ENCODE peak calls at places on chromosomes 6 and 20, in ten cellular contexts. One of them, this sample, is unnamed.

GRCh38 chr6:52523363-52524207 is 53.3 kb downstream of the TRAM2 start:
- DNase-seq in stomach: no peak
- DNase-seq in tibial nerve: no peak
- DNase-seq in HepG2: no peak
- DNase-seq in transverse colon: no peak
- DNase-seq in sigmoid colon: no peak
- DNase-seq in A549: no peak
- DNase-seq in K562: no peak
- DNase-seq in suprapubic skin: no peak
- DNase-seq in SK-N-SH: no peak
- DNase-seq in this sample: no peak

GRCh38 chr6:126060400-126060799 is 74.1 kb downstream of the TRMT11 start:
- DNase-seq in stomach: no peak
- DNase-seq in tibial nerve: no peak
- DNase-seq in HepG2: peak
- DNase-seq in transverse colon: no peak
- DNase-seq in sigmoid colon: no peak
- DNase-seq in A549: no peak
- DNase-seq in K562: no peak
- DNase-seq in suprapubic skin: no peak
- DNase-seq in SK-N-SH: no peak
- DNase-seq in this sample: no peak

GRCh38 chr6:153081914-153082313 is 49.2 kb downstream of the RGS17 start:
- DNase-seq in stomach: no peak
- DNase-seq in tibial nerve: no peak
- DNase-seq in HepG2: no peak
- DNase-seq in transverse colon: no peak
- DNase-seq in sigmoid colon: no peak
- DNase-seq in A549: no peak
- DNase-seq in K562: no peak
- DNase-seq in suprapubic skin: no peak
- DNase-seq in SK-N-SH: no peak
- DNase-seq in this sample: no peak

GRCh38 chr20:354298-354977 is 7.5 kb downstream of the NRSN2 start:
- DNase-seq in stomach: peak
- DNase-seq in tibial nerve: peak
- DNase-seq in HepG2: peak
- DNase-seq in transverse colon: peak
- DNase-seq in sigmoid colon: peak
- DNase-seq in A549: peak
- DNase-seq in K562: peak
- DNase-seq in suprapubic skin: peak
- DNase-seq in SK-N-SH: peak
- DNase-seq in this sample: peak

GRCh38 chr20:2336471-2336870 is 40.7 kb downstream of the TGM3 start:
- DNase-seq in stomach: no peak
- DNase-seq in tibial nerve: no peak
- DNase-seq in HepG2: no peak
- DNase-seq in transverse colon: no peak
- DNase-seq in sigmoid colon: no peak
- DNase-seq in A549: no peak
- DNase-seq in K562: no peak
- DNase-seq in suprapubic skin: no peak
- DNase-seq in SK-N-SH: no peak
- DNase-seq in this sample: no peak

GRCh38 chr20:58223358-58223941 is 5.0 kb downstream of the ANKRD60 start:
- DNase-seq in stomach: no peak
- DNase-seq in tibial nerve: no peak
- DNase-seq in HepG2: no peak
- DNase-seq in transverse colon: no peak
- DNase-seq in sigmoid colon: peak
- DNase-seq in A549: no peak
- DNase-seq in K562: no peak
- DNase-seq in suprapubic skin: no peak
- DNase-seq in SK-N-SH: no peak
- DNase-seq in this sample: no peak

GRCh38 chr6:169141706-169142705 is 111.6 kb downstream of the THBS2 start:
- DNase-seq in stomach: no peak
- DNase-seq in tibial nerve: no peak
- DNase-seq in HepG2: no peak
- DNase-seq in transverse colon: peak
- DNase-seq in sigmoid colon: peak
- DNase-seq in A549: no peak
- DNase-seq in K562: no peak
- DNase-seq in suprapubic skin: peak
- DNase-seq in SK-N-SH: no peak
- DNase-seq in this sample: no peak

GRCh38 chr6:128155826-128156225 is 255.0 kb upstream of the THEMIS start:
- DNase-seq in stomach: no peak
- DNase-seq in tibial nerve: no peak
- DNase-seq in HepG2: no peak
- DNase-seq in transverse colon: no peak
- DNase-seq in sigmoid colon: no peak
- DNase-seq in A549: no peak
- DNase-seq in K562: no peak
- DNase-seq in suprapubic skin: no peak
- DNase-seq in SK-N-SH: no peak
- DNase-seq in this sample: no peak

GRCh38 chr6:31821301-31822037 is 6.1 kb upstream of the HSPA1B start:
- DNase-seq in stomach: peak
- DNase-seq in tibial nerve: no peak
- DNase-seq in HepG2: no peak
- DNase-seq in transverse colon: peak
- DNase-seq in sigmoid colon: peak
- DNase-seq in A549: peak
- DNase-seq in K562: peak
- DNase-seq in suprapubic skin: peak
- DNase-seq in SK-N-SH: peak
- DNase-seq in this sample: peak

GRCh38 chr6:31820051-31820389 is 4.7 kb downstream of the HSPA1A start:
- DNase-seq in stomach: no peak
- DNase-seq in tibial nerve: no peak
- DNase-seq in HepG2: peak
- DNase-seq in transverse colon: peak
- DNase-seq in sigmoid colon: no peak
- DNase-seq in A549: no peak
- DNase-seq in K562: no peak
- DNase-seq in suprapubic skin: no peak
- DNase-seq in SK-N-SH: no peak
- DNase-seq in this sample: no peak

GRCh38 chr6:31825553-31825952 is 2.0 kb upstream of the HSPA1B start:
- DNase-seq in stomach: no peak
- DNase-seq in tibial nerve: no peak
- DNase-seq in HepG2: no peak
- DNase-seq in transverse colon: no peak
- DNase-seq in sigmoid colon: no peak
- DNase-seq in A549: no peak
- DNase-seq in K562: no peak
- DNase-seq in suprapubic skin: no peak
- DNase-seq in SK-N-SH: no peak
- DNase-seq in this sample: no peak

GRCh38 chr6:31826793-31827285 is 699 bp upstream of the HSPA1B start:
- DNase-seq in stomach: peak
- DNase-seq in tibial nerve: peak
- DNase-seq in HepG2: no peak
- DNase-seq in transverse colon: peak
- DNase-seq in sigmoid colon: peak
- DNase-seq in A549: peak
- DNase-seq in K562: peak
- DNase-seq in suprapubic skin: peak
- DNase-seq in SK-N-SH: no peak
- DNase-seq in this sample: peak

GRCh38 chr6:31822038-31822821 is 5.3 kb upstream of the HSPA1B start:
- DNase-seq in stomach: peak
- DNase-seq in tibial nerve: peak
- DNase-seq in HepG2: peak
- DNase-seq in transverse colon: peak
- DNase-seq in sigmoid colon: peak
- DNase-seq in A549: peak
- DNase-seq in K562: peak
- DNase-seq in suprapubic skin: peak
- DNase-seq in SK-N-SH: peak
- DNase-seq in this sample: peak
- TF ChIP-seq EP300 in stomach: peak
- TF ChIP-seq EP300 in tibial nerve: peak
- TF ChIP-seq EP300 in HepG2: no peak
- TF ChIP-seq EP300 in transverse colon: peak
- TF ChIP-seq EP300 in sigmoid colon: no peak
- TF ChIP-seq EP300 in A549: no peak
- TF ChIP-seq EP300 in K562: peak
- TF ChIP-seq EP300 in suprapubic skin: no peak
- TF ChIP-seq EP300 in SK-N-SH: no peak
- TF ChIP-seq EP300 in this sample: peak

GRCh38 chr6:1797801-1798200 is 188.1 kb downstream of the FOXC1 start:
- DNase-seq in stomach: no peak
- DNase-seq in tibial nerve: no peak
- DNase-seq in HepG2: peak
- DNase-seq in transverse colon: no peak
- DNase-seq in sigmoid colon: no peak
- DNase-seq in A549: no peak
- DNase-seq in K562: no peak
- DNase-seq in suprapubic skin: no peak
- DNase-seq in SK-N-SH: no peak
- DNase-seq in this sample: no peak

GRCh38 chr6:1798965-1799325 is 189.2 kb downstream of the FOXC1 start:
- DNase-seq in stomach: no peak
- DNase-seq in tibial nerve: no peak
- DNase-seq in HepG2: no peak
- DNase-seq in transverse colon: no peak
- DNase-seq in sigmoid colon: no peak
- DNase-seq in A549: no peak
- DNase-seq in K562: no peak
- DNase-seq in suprapubic skin: no peak
- DNase-seq in SK-N-SH: no peak
- DNase-seq in this sample: no peak

GRCh38 chr6:1795923-1796322 is 186.2 kb downstream of the FOXC1 start:
- DNase-seq in stomach: no peak
- DNase-seq in tibial nerve: no peak
- DNase-seq in HepG2: no peak
- DNase-seq in transverse colon: no peak
- DNase-seq in sigmoid colon: no peak
- DNase-seq in A549: no peak
- DNase-seq in K562: no peak
- DNase-seq in suprapubic skin: no peak
- DNase-seq in SK-N-SH: no peak
- DNase-seq in this sample: no peak

GRCh38 chr6:1798303-1798964 is 188.7 kb downstream of the FOXC1 start:
- DNase-seq in stomach: no peak
- DNase-seq in tibial nerve: no peak
- DNase-seq in HepG2: no peak
- DNase-seq in transverse colon: no peak
- DNase-seq in sigmoid colon: no peak
- DNase-seq in A549: no peak
- DNase-seq in K562: no peak
- DNase-seq in suprapubic skin: no peak
- DNase-seq in SK-N-SH: no peak
- DNase-seq in this sample: no peak

GRCh38 chr6:1796706-1797529 is 187.2 kb downstream of the FOXC1 start:
- DNase-seq in stomach: no peak
- DNase-seq in tibial nerve: no peak
- DNase-seq in HepG2: no peak
- DNase-seq in transverse colon: peak
- DNase-seq in sigmoid colon: no peak
- DNase-seq in A549: no peak
- DNase-seq in K562: no peak
- DNase-seq in suprapubic skin: no peak
- DNase-seq in SK-N-SH: no peak
- DNase-seq in this sample: no peak
- TF ChIP-seq EP300 in stomach: no peak
- TF ChIP-seq EP300 in tibial nerve: no peak
- TF ChIP-seq EP300 in HepG2: no peak
- TF ChIP-seq EP300 in transverse colon: no peak
- TF ChIP-seq EP300 in sigmoid colon: no peak
- TF ChIP-seq EP300 in A549: no peak
- TF ChIP-seq EP300 in K562: no peak
- TF ChIP-seq EP300 in suprapubic skin: no peak
- TF ChIP-seq EP300 in SK-N-SH: no peak
- TF ChIP-seq EP300 in this sample: no peak

GRCh38 chr20:45254867-45255266 is 503 bp upstream of the SLPI start:
- DNase-seq in stomach: no peak
- DNase-seq in tibial nerve: peak
- DNase-seq in HepG2: peak
- DNase-seq in transverse colon: no peak
- DNase-seq in sigmoid colon: no peak
- DNase-seq in A549: peak
- DNase-seq in K562: no peak
- DNase-seq in suprapubic skin: no peak
- DNase-seq in SK-N-SH: no peak
- DNase-seq in this sample: no peak
- TF ChIP-seq EP300 in stomach: no peak
- TF ChIP-seq EP300 in tibial nerve: peak
- TF ChIP-seq EP300 in HepG2: no peak
- TF ChIP-seq EP300 in transverse colon: no peak
- TF ChIP-seq EP300 in sigmoid colon: no peak
- TF ChIP-seq EP300 in A549: no peak
- TF ChIP-seq EP300 in K562: no peak
- TF ChIP-seq EP300 in suprapubic skin: no peak
- TF ChIP-seq EP300 in SK-N-SH: no peak
- TF ChIP-seq EP300 in this sample: no peak

GRCh38 chr6:117467876-117468275 is 14.6 kb upstream of the DCBLD1 start:
- DNase-seq in stomach: no peak
- DNase-seq in tibial nerve: no peak
- DNase-seq in HepG2: no peak
- DNase-seq in transverse colon: no peak
- DNase-seq in sigmoid colon: no peak
- DNase-seq in A549: no peak
- DNase-seq in K562: no peak
- DNase-seq in suprapubic skin: no peak
- DNase-seq in SK-N-SH: no peak
- DNase-seq in this sample: no peak

GRCh38 chr6:117469356-117469755 is 13.1 kb upstream of the DCBLD1 start:
- DNase-seq in stomach: no peak
- DNase-seq in tibial nerve: no peak
- DNase-seq in HepG2: no peak
- DNase-seq in transverse colon: no peak
- DNase-seq in sigmoid colon: no peak
- DNase-seq in A549: no peak
- DNase-seq in K562: no peak
- DNase-seq in suprapubic skin: no peak
- DNase-seq in SK-N-SH: no peak
- DNase-seq in this sample: no peak

GRCh38 chr6:117463762-117464665 is 18.5 kb upstream of the DCBLD1 start:
- DNase-seq in stomach: no peak
- DNase-seq in tibial nerve: no peak
- DNase-seq in HepG2: no peak
- DNase-seq in transverse colon: no peak
- DNase-seq in sigmoid colon: no peak
- DNase-seq in A549: no peak
- DNase-seq in K562: no peak
- DNase-seq in suprapubic skin: no peak
- DNase-seq in SK-N-SH: no peak
- DNase-seq in this sample: no peak

GRCh38 chr6:117469791-117470190 is 12.7 kb upstream of the DCBLD1 start:
- DNase-seq in stomach: no peak
- DNase-seq in tibial nerve: no peak
- DNase-seq in HepG2: no peak
- DNase-seq in transverse colon: no peak
- DNase-seq in sigmoid colon: no peak
- DNase-seq in A549: no peak
- DNase-seq in K562: no peak
- DNase-seq in suprapubic skin: no peak
- DNase-seq in SK-N-SH: no peak
- DNase-seq in this sample: no peak

DNA sequence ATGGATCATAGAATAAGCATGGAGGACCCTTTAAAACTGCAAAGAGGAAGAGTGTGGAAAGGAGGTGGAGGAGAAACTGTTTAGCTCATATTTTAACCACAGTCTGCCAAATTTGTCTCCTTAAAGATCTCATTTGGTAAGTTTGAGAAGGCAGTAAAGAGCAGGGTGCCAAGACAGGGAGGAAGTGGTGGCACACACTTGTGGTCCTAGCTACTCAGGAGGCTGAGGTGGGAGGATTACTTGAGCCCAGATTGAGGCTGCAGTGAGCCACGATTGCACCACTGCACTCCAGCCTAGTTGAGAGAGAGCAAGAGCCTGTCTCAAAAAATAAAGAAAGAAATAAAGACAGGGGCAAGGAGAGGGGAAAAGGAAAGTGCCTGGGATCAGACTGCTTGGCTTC is 16.8 kb upstream of the DCBLD1 start:
- DNase-seq in stomach: no peak
- DNase-seq in tibial nerve: no peak
- DNase-seq in HepG2: no peak
- DNase-seq in transverse colon: no peak
- DNase-seq in sigmoid colon: no peak
- DNase-seq in A549: no peak
- DNase-seq in K562: no peak
- DNase-seq in suprapubic skin: no peak
- DNase-seq in SK-N-SH: no peak
- DNase-seq in this sample: no peak
- TF ChIP-seq EP300 in stomach: no peak
- TF ChIP-seq EP300 in tibial nerve: no peak
- TF ChIP-seq EP300 in HepG2: no peak
- TF ChIP-seq EP300 in transverse colon: no peak
- TF ChIP-seq EP300 in sigmoid colon: no peak
- TF ChIP-seq EP300 in A549: no peak
- TF ChIP-seq EP300 in K562: no peak
- TF ChIP-seq EP300 in suprapubic skin: no peak
- TF ChIP-seq EP300 in SK-N-SH: no peak
- TF ChIP-seq EP300 in this sample: no peak